ENCODE peak calls at places on chromosomes 12 and 14, in five cellular contexts. U, J, W, Z and Q are unnamed samples. For H3K4me1, the result is how much of the 10 kb centered on the place peaks cover.

GRCh38 chr12:48779869-48780268 is 9.0 kb downstream of the ADCY6 start:
- DNase-seq in U (no peak), J (no peak), W (peak), Z (no peak), Q (peak)

GRCh38 chr14:26993541-26993940 is 395.7 kb upstream of the NOVA1 start:
- DNase-seq in U (no peak), J (no peak), W (no peak), Z (no peak), Q (no peak)

GRCh38 chr12:48285751-48286650 is 64.7 kb downstream of the ZNF641 start:
- DNase-seq in U (no peak), J (peak), W (no peak), Z (peak), Q (no peak)

GRCh38 chr12:125098676-125099406 is 33.6 kb downstream of the AACS start:
- DNase-seq in U (no peak), J (no peak), W (no peak), Z (no peak), Q (no peak)

GRCh38 chr14:101584049-101584859 is 23.0 kb downstream of the DIO3 start:
- DNase-seq in U (no peak), J (no peak), W (peak), Z (peak), Q (peak)

GRCh38 chr14:76396714-76397187 is 20.8 kb downstream of the ESRRB start:
- DNase-seq in U (no peak), J (no peak), W (no peak), Z (no peak), Q (peak)

GRCh38 chr14:94423465-94424056 is 29.0 kb downstream of the SERPINA11 start:
- DNase-seq in U (no peak), J (no peak), W (peak), Z (peak), Q (peak)

GRCh38 chr14:89493877-89494634 is 77.0 kb upstream of the FOXN3 start:
- DNase-seq in U (no peak), J (no peak), W (no peak), Z (peak), Q (no peak)

GRCh38 chr14:51776102-51776894 is 84.1 kb upstream of the GNG2 start:
- DNase-seq in U (no peak), J (no peak), W (peak), Z (peak), Q (no peak)

GRCh38 chr14:75041613-75042012 is 9.7 kb downstream of the MLH3 start:
- DNase-seq in U (no peak), J (no peak), W (no peak), Z (no peak), Q (no peak)

GRCh38 chr14:100056964-100057817 is 8.0 kb upstream of the EVL start:
- DNase-seq in U (no peak), J (peak), W (no peak), Z (peak), Q (no peak)

GRCh38 chr12:39780527-39781446 is 161.2 kb upstream of the ABCD2 start:
- DNase-seq in U (no peak), J (no peak), W (no peak), Z (no peak), Q (no peak)

GRCh38 chr14:100271247-100271939 is 32.4 kb downstream of the YY1 start:
- DNase-seq in U (no peak), J (no peak), W (no peak), Z (peak), Q (no peak)

GRCh38 chr12:15590180-15590826 is 198.9 kb downstream of the EPS8 start:
- DNase-seq in U (no peak), J (peak), W (peak), Z (peak), Q (no peak)

GRCh38 chr12:16121953-16122352 is 155.5 kb downstream of the SLC15A5 start:
- DNase-seq in U (no peak), J (no peak), W (no peak), Z (peak), Q (no peak)

GRCh38 chr12:32240210-32240609 is 133.6 kb downstream of the BICD1 start:
- DNase-seq in U (no peak), J (no peak), W (no peak), Z (no peak), Q (no peak)

GRCh38 chr12:8554451-8555195 is 13.9 kb upstream of the CLEC4E start:
- DNase-seq in U (no peak), J (no peak), W (no peak), Z (peak), Q (no peak)

GRCh38 chr14:81001447-81001846 is 46.0 kb downstream of the TSHR start:
- DNase-seq in U (no peak), J (no peak), W (no peak), Z (no peak), Q (no peak)

GRCh38 chr12:101042211-101042610 is 167.8 kb downstream of the SLC5A8 start:
- DNase-seq in U (no peak), J (no peak), W (no peak), Z (no peak), Q (no peak)

GRCh38 chr12:13234045-13234641 is 37.6 kb downstream of the EMP1 start:
- DNase-seq in U (no peak), J (peak), W (peak), Z (peak), Q (no peak)

GRCh38 chr14:102279688-102280348 is 25.1 kb downstream of the MOK start:
- DNase-seq in U (no peak), J (no peak), W (no peak), Z (peak), Q (no peak)

GRCh38 chr14:77543240-77543551 is 44.6 kb upstream of the ISM2 start:
- DNase-seq in U (no peak), J (no peak), W (no peak), Z (no peak), Q (no peak)

GRCh38 chr14:39232554-39233415 is 930 bp upstream of the MIA2 start:
- DNase-seq in U (no peak), J (peak), W (no peak), Z (no peak), Q (no peak)

GRCh38 chr14:35878272-35879140 is 52.4 kb downstream of the BRMS1L start:
- DNase-seq in U (no peak), J (no peak), W (no peak), Z (no peak), Q (no peak)

GRCh38 chr12:49803693-49804450 is 24.3 kb downstream of the NCKAP5L start:
- DNase-seq in U (no peak), J (no peak), W (no peak), Z (no peak), Q (no peak)

GRCh38 chr12:6367969-6368892 is 7.1 kb downstream of the SCNN1A start:
- DNase-seq in U (no peak), J (no peak), W (no peak), Z (no peak), Q (peak)

GRCh38 chr14:91227183-91227628 is 17.3 kb downstream of the GPR68 start:
- DNase-seq in U (no peak), J (no peak), W (no peak), Z (no peak), Q (no peak)

GRCh38 chr12:119182701-119183493 is 4.2 kb downstream of the HSPB8 start:
- DNase-seq in U (no peak), J (no peak), W (no peak), Z (no peak), Q (no peak)

GRCh38 chr12:119181202-119181601 is 2.5 kb downstream of the HSPB8 start:
- DNase-seq in U (no peak), J (no peak), W (no peak), Z (no peak), Q (no peak)

GRCh38 chr12:119181944-119182343 is 3.2 kb downstream of the HSPB8 start:
- DNase-seq in U (no peak), J (no peak), W (no peak), Z (no peak), Q (no peak)

GRCh38 chr12:119180380-119181040 is 1.8 kb downstream of the HSPB8 start:
- DNase-seq in U (no peak), J (no peak), W (peak), Z (no peak), Q (no peak)

GRCh38 chr12:119183942-119184695 is 5.4 kb downstream of the HSPB8 start:
- DNase-seq in U (no peak), J (no peak), W (peak), Z (no peak), Q (no peak)
- H3K4me3 ChIP-seq in U (peak), J (no peak), W (peak), Z (no peak), Q (peak)

GRCh38 chr12:678747-679712 is 15.8 kb upstream of the NINJ2 start:
- DNase-seq in U (no peak), J (no peak), W (no peak), Z (no peak), Q (no peak)

GRCh38 chr12:673849-674248 is 10.6 kb upstream of the NINJ2 start:
- DNase-seq in U (no peak), J (no peak), W (no peak), Z (no peak), Q (no peak)

GRCh38 chr12:674272-674781 is 11.1 kb upstream of the NINJ2 start:
- DNase-seq in U (no peak), J (peak), W (no peak), Z (no peak), Q (no peak)

DNA sequence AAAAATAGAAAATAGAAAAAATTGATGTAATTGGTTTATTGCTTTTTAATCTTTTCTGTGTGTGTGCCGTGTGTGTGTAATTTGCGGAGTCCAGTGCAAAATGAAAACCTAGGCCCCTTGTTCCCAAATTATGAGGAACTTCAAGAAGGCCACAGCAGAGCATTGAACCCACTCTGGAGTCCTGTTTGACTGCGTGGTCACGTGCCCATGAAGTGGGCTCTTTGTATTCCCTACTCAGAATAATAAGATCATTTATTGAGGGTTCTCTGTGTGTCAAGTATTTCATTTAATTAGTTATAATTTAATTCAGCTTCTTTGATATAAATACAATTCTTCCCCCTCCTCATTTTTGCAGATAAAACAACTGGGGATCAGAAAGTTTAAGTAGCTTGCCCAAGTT is 12.3 kb upstream of the NINJ2 start:
- DNase-seq in U (no peak), J (no peak), W (no peak), Z (no peak), Q (no peak)
- H3K4me1 ChIP-seq in U (under half), J (under half), W (under half), Z (under half), Q (under half)

DNA sequence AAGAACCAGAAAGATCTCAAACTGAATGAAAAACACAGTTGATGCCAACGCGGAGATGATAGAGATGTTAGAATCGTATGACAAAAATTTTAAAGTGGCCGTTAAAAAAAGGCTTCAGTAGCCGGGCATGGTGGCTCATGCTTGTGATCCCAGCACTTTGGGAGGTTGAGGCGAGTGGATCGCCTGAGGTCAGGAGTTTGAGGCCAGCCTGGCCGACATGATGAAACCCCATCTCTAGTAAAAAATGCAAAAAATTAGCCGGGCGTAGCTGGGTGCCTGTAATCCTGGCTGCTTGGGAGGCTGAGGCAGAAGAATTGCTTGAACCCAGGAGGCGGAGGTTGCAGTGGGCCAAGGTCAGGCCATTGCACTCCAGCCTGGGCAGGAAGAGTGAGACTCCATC is 5.4 kb upstream of the ACVRL1 start:
- DNase-seq in U (no peak), J (no peak), W (no peak), Z (no peak), Q (peak)
- H3K4me3 ChIP-seq in U (no peak), J (no peak), W (no peak), Z (no peak), Q (no peak)

DNA sequence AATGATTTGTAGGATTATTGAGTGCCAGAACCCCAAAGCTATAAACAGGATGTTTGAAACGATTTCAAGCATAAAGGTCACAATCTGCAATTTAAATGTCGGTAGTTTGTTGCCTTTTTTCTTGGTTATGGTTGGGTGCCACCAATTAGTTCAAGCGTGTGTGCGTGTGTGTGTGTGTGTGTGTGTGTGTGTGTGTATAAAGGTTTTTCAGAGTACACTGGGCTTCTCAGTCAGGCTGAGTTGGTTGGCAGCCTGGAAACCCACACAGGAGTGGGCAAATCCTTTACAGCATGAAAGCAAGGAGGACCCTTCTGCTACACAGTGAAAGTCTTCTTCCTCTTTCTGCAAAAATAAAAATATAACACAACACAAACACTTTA is 13.4 kb upstream of the WSCD2 start:
- DNase-seq in U (no peak), J (no peak), W (no peak), Z (no peak), Q (no peak)
- H3K4me1 ChIP-seq in U (under half), J (under half), W (under half), Z (under half), Q (under half)

GRCh38 chr14:103871596-103872480 is 24.5 kb upstream of the PPP1R13B start:
- DNase-seq in U (no peak), J (peak), W (peak), Z (peak), Q (peak)
- H3K4me3 ChIP-seq in U (peak), J (peak), W (peak), Z (peak), Q (peak)

GRCh38 chr14:105478624-105479305 is 4.1 kb downstream of the CRIP2 start:
- DNase-seq in U (no peak), J (no peak), W (no peak), Z (peak), Q (peak)

GRCh38 chr14:105480165-105480564 is 5.5 kb downstream of the CRIP2 start:
- DNase-seq in U (no peak), J (no peak), W (peak), Z (no peak), Q (no peak)

GRCh38 chr14:105480807-105481801 is 5.6 kb upstream of the CRIP1 start:
- DNase-seq in U (no peak), J (peak), W (peak), Z (peak), Q (peak)

GRCh38 chr14:105477659-105478623 is 3.3 kb downstream of the CRIP2 start:
- DNase-seq in U (peak), J (peak), W (no peak), Z (peak), Q (peak)

DNA sequence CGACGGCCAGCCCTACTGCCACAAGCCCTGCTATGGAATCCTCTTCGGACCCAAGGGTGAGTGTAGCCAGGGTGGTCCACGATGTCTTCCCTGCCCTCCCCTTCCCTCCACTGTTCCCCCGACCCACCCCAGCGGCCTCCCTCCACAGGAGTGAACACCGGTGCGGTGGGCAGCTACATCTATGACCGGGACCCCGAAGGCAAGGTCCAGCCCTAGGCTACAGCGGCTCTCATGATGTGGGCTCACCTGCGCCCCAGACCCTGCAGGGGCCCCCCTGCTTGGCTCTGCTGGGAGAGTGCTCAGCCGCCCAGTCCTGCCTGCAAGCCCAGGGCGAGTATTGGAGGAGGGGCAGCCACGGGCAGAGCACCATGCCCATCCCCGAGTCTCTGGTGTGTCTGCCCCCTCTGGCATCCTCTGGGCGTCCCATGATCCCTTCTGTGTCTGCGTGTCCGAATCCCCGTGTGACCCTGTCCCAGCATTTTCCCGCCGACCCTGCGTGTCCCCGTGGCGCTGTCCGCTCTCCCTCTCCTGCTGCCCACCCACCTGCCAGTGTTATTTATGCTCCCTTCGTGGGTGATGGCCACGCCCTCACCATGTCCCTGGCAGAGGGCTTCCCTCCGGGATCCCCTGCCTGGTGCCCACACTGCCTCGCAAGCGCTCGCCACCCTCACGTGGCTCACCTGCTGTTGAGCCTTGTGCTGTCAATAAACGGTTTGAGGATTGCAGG is 5.0 kb downstream of the CRIP2 start:
- DNase-seq in U (no peak), J (no peak), W (peak), Z (no peak), Q (peak)
- H3K4me1 ChIP-seq in U (half or more), J (under half), W (under half), Z (under half), Q (under half)

GRCh38 chr12:45732936-45733335 is 3.4 kb downstream of the ARID2 start:
- DNase-seq in U (no peak), J (no peak), W (no peak), Z (no peak), Q (no peak)
- H3K4me3 ChIP-seq in U (peak), J (peak), W (no peak), Z (peak), Q (peak)

DNA sequence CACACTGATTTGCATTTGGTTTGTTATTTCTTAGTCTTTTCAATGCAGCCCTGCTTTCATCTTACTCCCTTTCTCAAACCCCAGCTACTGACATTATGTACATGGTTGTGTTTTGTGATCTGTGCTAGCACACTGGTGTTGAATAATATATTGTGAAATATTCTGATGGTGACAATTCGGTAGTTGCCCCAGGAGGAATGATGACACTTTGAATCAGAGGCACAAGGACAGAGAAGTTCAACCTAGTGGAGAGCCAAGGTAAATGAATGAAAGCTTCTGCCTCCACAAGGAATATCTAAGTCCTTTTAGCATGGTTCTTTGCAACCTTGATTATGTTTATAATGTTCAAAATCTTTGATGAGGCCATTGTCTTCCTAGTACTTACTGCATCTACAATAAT is 159.9 kb downstream of the PDE3A start:
- DNase-seq in U (no peak), J (no peak), W (no peak), Z (no peak), Q (no peak)
- H3K4me1 ChIP-seq in U (under half), J (under half), W (under half), Z (under half), Q (under half)